ENCODE peak calls at places on chromosomes 12 and 14, in four cellular contexts. Y is HepG2, D is HEK293T, H is K562. C is an unnamed sample.

GRCh38 chr12:120580787-120581723 is at the start of gene POP5:
- DNase-seq in Y (peak; percentile 98), D (peak; percentile 91), H (peak; percentile 99), C (peak; percentile 98)

GRCh38 chr14:23548351-23549318 is 2.9 kb downstream of the ZFHX2 start:
- DNase-seq in Y (no peak), H (no peak), D (no peak), C (peak; percentile 64)

GRCh38 chr14:39581474-39581873 is 149.2 kb upstream of the FBXO33 start:
- DNase-seq in Y (no peak), D (no peak), H (no peak), C (no peak)

GRCh38 chr12:68559984-68560822 is 50.5 kb upstream of the RAP1B start:
- DNase-seq in D (no peak), Y (no peak), H (peak; percentile 43), C (peak; percentile 12)

GRCh38 chr14:51395361-51395849 is 155.4 kb downstream of the TMX1 start:
- DNase-seq in Y (no peak), H (no peak), D (no peak), C (peak; percentile 12)

GRCh38 chr12:57090924-57091632 is 2.2 kb downstream of the NAB2 start:
- DNase-seq in Y (no peak), D (no peak), H (no peak), C (no peak)

GRCh38 chr12:90896164-90896563 is 58.8 kb downstream of the CCER1 start:
- DNase-seq in D (no peak), Y (no peak), H (no peak), C (no peak)

GRCh38 chr12:75759842-75760260 is 248.4 kb upstream of the KRR1 start:
- DNase-seq in H (no peak), D (no peak), Y (no peak), C (no peak)

GRCh38 chr12:115147916-115148315 is 463.9 kb upstream of the TBX3 start:
- DNase-seq in D (no peak), H (no peak), Y (no peak), C (no peak)

GRCh38 chr14:99274346-99275221 is 2.6 kb upstream of the BCL11B start:
- DNase-seq in H (peak; percentile 10), D (peak; percentile 73), Y (peak; percentile 77), C (peak; percentile 93)

GRCh38 chr12:4653257-4653656 is 4.3 kb downstream of the NDUFA9 start:
- DNase-seq in D (no peak), H (no peak), Y (no peak), C (no peak)

GRCh38 chr14:73474952-73475351 is 15.8 kb upstream of the RIOX1 start:
- DNase-seq in Y (no peak), D (no peak), H (no peak), C (no peak)

GRCh38 chr14:72318648-72319047 is 386.4 kb downstream of the RGS6 start:
- DNase-seq in Y (no peak), H (no peak), D (no peak), C (no peak)

GRCh38 chr12:46546634-46547273 is 174.2 kb upstream of the SLC38A2 start:
- DNase-seq in Y (no peak), H (peak; percentile 31), D (no peak), C (no peak)

GRCh38 chr14:104652386-104652785 is 37.0 kb upstream of the INF2 start:
- DNase-seq in H (no peak), Y (no peak), D (no peak), C (no peak)

GRCh38 chr12:89450922-89451321 is 73.7 kb downstream of the GALNT4 start:
- DNase-seq in D (no peak), H (no peak), Y (peak; percentile 6), C (no peak)

GRCh38 chr12:88856201-88856600 is 275.9 kb upstream of the KITLG start:
- DNase-seq in Y (peak; percentile 84), H (no peak), D (no peak), C (no peak)

GRCh38 chr12:111386891-111387290 is 18.0 kb upstream of the PHETA1 start:
- DNase-seq in D (no peak), Y (no peak), H (no peak), C (no peak)

GRCh38 chr12:100476013-100476751 is 2.5 kb downstream of the NR1H4 start:
- DNase-seq in Y (peak; percentile 78), H (no peak), D (no peak), C (no peak)

GRCh38 chr12:117098361-117099217 is 627 bp downstream of the TESC start:
- DNase-seq in Y (no peak), H (peak; percentile 37), D (peak; percentile 40), C (peak; percentile 46)

GRCh38 chr12:113066806-113067400 is 10.4 kb downstream of the DTX1 start:
- DNase-seq in Y (no peak), D (no peak), H (no peak), C (no peak)

GRCh38 chr12:4261655-4262054 is 11.9 kb upstream of the CCND2 start:
- DNase-seq in D (no peak), H (no peak), Y (no peak), C (no peak)

GRCh38 chr12:82124711-82125110 is 233.5 kb downstream of the CCDC59 start:
- DNase-seq in H (no peak), Y (no peak), D (no peak), C (no peak)

GRCh38 chr12:99605-100004 is 33.0 kb downstream of the IQSEC3 start:
- DNase-seq in Y (no peak), D (no peak), H (no peak), C (no peak)

GRCh38 chr12:51362747-51363342 is 16.4 kb upstream of the CELA1 start:
- DNase-seq in Y (no peak), H (peak; percentile 64), D (no peak), C (no peak)

GRCh38 chr14:99333841-99334240 is 61.8 kb upstream of the BCL11B start:
- DNase-seq in Y (no peak), D (no peak), H (no peak), C (no peak)

GRCh38 chr12:46795988-46796387 is 29.8 kb downstream of the SLC38A4 start:
- DNase-seq in Y (no peak), H (no peak), D (no peak), C (no peak)

GRCh38 chr12:58647495-58647894 is 272.8 kb downstream of the LRIG3 start:
- DNase-seq in Y (no peak), D (no peak), H (no peak), C (no peak)

GRCh38 chr12:106769078-106769477 is 5.4 kb upstream of the RIC8B start:
- DNase-seq in D (no peak), H (no peak), Y (peak; percentile 66), C (peak; percentile 51)

GRCh38 chr14:54642950-54643695 is 76.2 kb downstream of the SAMD4A start:
- DNase-seq in Y (peak; percentile 93), D (no peak), H (peak; percentile 27), C (no peak)

GRCh38 chr12:57889541-57889989 is 43.0 kb upstream of the CTDSP2 start:
- DNase-seq in D (no peak), Y (no peak), H (no peak), C (no peak)

GRCh38 chr12:75086086-75087038 is 123.3 kb downstream of the KCNC2 start:
- DNase-seq in Y (no peak), D (no peak), H (no peak), C (no peak)

GRCh38 chr14:65206448-65207096 is 104.3 kb upstream of the MAX start:
- DNase-seq in D (no peak), Y (no peak), H (no peak), C (no peak)

GRCh38 chr14:77259025-77259715 is 11.8 kb downstream of the NGB start:
- DNase-seq in D (no peak), H (no peak), Y (peak; percentile 8), C (no peak)

GRCh38 chr12:3249081-3249800 is 172.1 kb downstream of the TSPAN9 start:
- DNase-seq in Y (no peak), H (no peak), D (no peak), C (no peak)
- TF ChIP-seq ELF4 in Y (no peak), H (no peak), D (no peak), C (no peak)

GRCh38 chr12:108514468-108514972 is 557 bp upstream of the FICD start:
- DNase-seq in H (no peak), D (no peak), Y (no peak), C (no peak)
- TF ChIP-seq ELF4 in H (no peak), D (no peak), Y (no peak), C (no peak)

GRCh38 chr12:24605466-24605865 is 343.4 kb downstream of the BCAT1 start:
- DNase-seq in Y (no peak), H (no peak), D (no peak), C (no peak)
- TF ChIP-seq ELF4 in Y (no peak), H (no peak), D (no peak), C (no peak)

GRCh38 chr14:69345402-69345801 is 52.7 kb downstream of the ERH start:
- DNase-seq in Y (no peak), H (no peak), D (no peak), C (no peak)
- TF ChIP-seq ELF4 in Y (no peak), H (no peak), D (no peak), C (no peak)

DNA sequence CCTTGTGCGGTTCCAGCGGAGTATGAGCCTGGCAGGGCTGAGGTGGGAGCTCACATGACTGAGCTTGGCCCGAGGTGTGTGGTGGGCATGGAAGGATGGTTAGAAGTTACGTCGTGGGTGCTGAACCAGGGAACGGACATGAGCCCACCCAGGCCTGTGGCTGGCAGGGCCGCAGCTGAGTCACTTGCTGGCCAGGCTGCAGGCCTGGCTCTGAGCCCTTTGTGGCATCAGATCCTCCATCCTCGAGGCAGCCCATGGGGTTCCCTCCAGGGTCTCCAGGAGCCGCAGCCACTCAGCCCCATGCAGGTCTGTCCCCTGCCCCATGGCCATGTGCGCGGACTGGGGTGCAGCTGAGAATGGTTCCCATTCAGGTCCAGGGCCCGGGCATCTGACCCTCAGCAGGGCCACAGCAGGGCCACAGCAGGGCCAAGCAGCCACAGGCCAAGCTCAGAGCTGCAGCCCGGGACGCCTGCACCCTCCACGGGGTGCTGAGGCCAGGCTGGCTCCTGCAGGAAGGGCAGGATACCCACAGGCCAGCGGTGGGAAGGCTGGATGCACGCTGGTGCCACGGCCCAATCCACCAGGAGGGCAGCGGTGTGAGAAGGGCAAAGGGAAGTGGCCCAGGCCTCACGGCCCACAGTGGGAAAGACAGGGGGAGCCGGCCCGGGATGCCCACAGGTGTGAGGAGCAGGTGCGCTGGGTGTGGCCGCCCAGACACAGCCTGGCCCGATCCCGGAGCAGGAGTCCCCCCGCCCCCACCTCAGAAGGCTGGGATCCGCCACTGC is 26.3 kb upstream of the ULK1 start:
- DNase-seq in D (peak; percentile 4), H (no peak), Y (no peak), C (no peak)
- TF ChIP-seq ELF4 in D (no peak), H (no peak), Y (no peak), C (no peak)

DNA sequence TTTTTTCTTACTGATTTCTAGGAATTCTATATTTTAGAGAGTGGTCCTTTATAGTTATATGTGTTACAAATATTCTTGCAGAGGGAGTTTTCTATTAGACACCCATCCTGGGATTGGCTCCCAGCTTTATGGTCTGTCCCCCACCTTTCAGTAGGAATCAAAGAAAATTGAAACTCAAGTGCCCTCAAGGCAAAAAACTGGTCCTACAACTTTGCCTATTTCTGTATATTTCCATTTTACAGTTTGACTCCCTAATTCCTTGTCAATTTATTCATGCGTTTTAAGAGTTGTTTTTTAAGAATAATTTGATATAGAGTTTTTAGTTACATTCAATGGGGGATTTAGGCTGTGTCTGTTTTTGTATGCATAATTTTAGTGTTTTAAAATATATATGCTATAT is 208.9 kb downstream of the SYNE2 start:
- DNase-seq in H (no peak), Y (no peak), D (no peak), C (no peak)
- TF ChIP-seq ELF4 in H (no peak), Y (no peak), D (no peak), C (no peak)

DNA sequence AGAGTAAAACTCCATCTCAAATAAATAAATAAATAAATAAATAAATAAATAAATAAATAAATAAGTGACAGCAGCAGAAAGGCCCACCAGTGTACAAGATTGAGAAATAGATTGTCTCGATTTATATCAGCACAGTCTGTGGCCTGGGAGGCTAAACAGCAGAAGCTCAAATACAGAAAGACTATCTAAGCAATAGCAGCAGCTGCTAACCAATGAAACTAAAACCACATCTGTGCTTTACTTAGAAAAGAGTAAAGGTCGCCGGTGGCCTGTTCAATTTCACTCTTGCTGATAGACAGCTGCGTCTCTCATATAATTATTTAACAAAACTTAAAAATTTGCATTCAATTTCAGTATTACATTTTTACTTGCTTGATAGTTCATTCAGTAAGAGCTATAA is 325.7 kb downstream of the CEP128 start:
- DNase-seq in H (no peak), D (no peak), Y (no peak), C (no peak)
- TF ChIP-seq ELF4 in H (no peak), D (no peak), Y (no peak), C (no peak)